ENCODE peak calls at places on chromosome 12, in six cellular contexts. S is CD4-positive, CD25-positive, alpha-beta regulatory T cell; M is activated T-helper 1 cell treated with Interleukin-2 at 50 U/mL for 16 hours; F is adrenal gland; G is WTC11; Y is M059J. H is an unnamed sample.

GRCh38 chr12:107775093-107775721 is 703 bp downstream of the ASCL4 start:
- DNase-seq in S (no peak), M (no peak), F (no peak), G (peak), Y (no peak), H (no peak)

GRCh38 chr12:119674560-119674959 is 6.6 kb downstream of the PRKAB1 start:
- DNase-seq in M (no peak), Y (no peak), F (no peak), G (no peak), S (no peak), H (no peak)

GRCh38 chr12:57614178-57614947 is 3.1 kb downstream of the ARHGEF25 start:
- DNase-seq in M (no peak), Y (no peak), G (peak), S (no peak), F (no peak), H (no peak)

GRCh38 chr12:84760091-84760490 is 152.5 kb downstream of the SLC6A15 start:
- DNase-seq in Y (no peak), G (no peak), M (no peak), F (no peak), S (no peak), H (no peak)

GRCh38 chr12:1918875-1919236 is 404 bp upstream of the CACNA2D4 start:
- DNase-seq in F (peak), Y (no peak), S (no peak), M (no peak), G (no peak), H (peak)

GRCh38 chr12:132295101-132295526 is 34.3 kb downstream of the GALNT9 start:
- DNase-seq in F (no peak), M (no peak), G (no peak), S (no peak), Y (no peak), H (no peak)

GRCh38 chr12:12336049-12336411 is 14.0 kb downstream of the MANSC1 start:
- DNase-seq in F (no peak), S (no peak), Y (peak), G (no peak), M (no peak), H (no peak)

GRCh38 chr12:11785722-11786121 is 136.2 kb downstream of the ETV6 start:
- DNase-seq in G (no peak), M (no peak), F (no peak), S (no peak), Y (peak), H (no peak)

GRCh38 chr12:45282411-45282810 is 66.5 kb downstream of the ANO6 start:
- DNase-seq in M (no peak), G (no peak), S (no peak), F (no peak), Y (no peak), H (no peak)

GRCh38 chr12:84131076-84131475 is 781.5 kb downstream of the SLC6A15 start:
- DNase-seq in G (no peak), F (no peak), Y (no peak), S (no peak), M (no peak), H (no peak)

GRCh38 chr12:49357099-49357678 is 10.1 kb upstream of the SPATS2 start:
- DNase-seq in M (no peak), Y (peak), F (no peak), G (no peak), S (no peak), H (no peak)

GRCh38 chr12:53328043-53328435 is 6.6 kb upstream of the AAAS start:
- DNase-seq in S (no peak), M (no peak), F (no peak), Y (no peak), G (peak), H (no peak)

GRCh38 chr12:79300199-79300568 is 390.6 kb downstream of the PAWR start:
- DNase-seq in S (no peak), G (no peak), Y (no peak), F (no peak), M (no peak), H (no peak)

H was measured in sciatic nerve.